ENCODE peak calls at places on chromosomes 4 and X, in ten cellular contexts. T is sigmoid colon, I is HepG2, H is HCT116, A is HL-60, R is K562, O is vagina, Z is spleen, M is H1, D is transverse colon. L is an unnamed sample.

GRCh38 chr4:115433501-115433900 is 320.1 kb upstream of the NDST4 start:
- DNase-seq in T (no peak), H (no peak), A (no peak), I (no peak), Z (no peak), O (no peak), R (no peak), D (no peak), M (no peak), L (no peak)

GRCh38 chr4:145179201-145179860 is 1.1 kb downstream of the OTUD4 start:
- DNase-seq in O (no peak), H (peak), R (peak), T (peak), A (peak), D (peak), I (peak), Z (peak), M (no peak), L (peak)

GRCh38 chr4:98484031-98484430 is 174.4 kb downstream of the TSPAN5 start:
- DNase-seq in R (no peak), Z (no peak), H (no peak), A (no peak), D (no peak), O (no peak), I (no peak), T (no peak), M (no peak), L (no peak)

GRCh38 chr4:2962099-2962455 is 1.1 kb downstream of the NOP14 start:
- DNase-seq in R (no peak), M (no peak), A (no peak), O (peak), T (no peak), Z (peak), I (no peak), D (no peak), H (no peak), L (no peak)

GRCh38 chrX:138378876-138379275 is 332.6 kb downstream of the FGF13 start:
- DNase-seq in T (no peak), R (no peak), Z (no peak), D (no peak), M (no peak), A (no peak), H (no peak), I (no peak), O (no peak), L (no peak)

GRCh38 chr4:185656467-185656890 is 121.2 kb upstream of the PDLIM3 start:
- DNase-seq in A (no peak), O (no peak), Z (no peak), I (no peak), R (no peak), D (peak), H (no peak), M (peak), T (peak), L (peak)

GRCh38 chrX:103464071-103464773 is 55.1 kb downstream of the RAB40A start:
- DNase-seq in Z (no peak), A (no peak), D (peak), O (no peak), R (peak), I (peak), M (no peak), H (peak), T (no peak), L (no peak)

GRCh38 chr4:3365326-3365725 is 72.5 kb downstream of the RGS12 start:
- DNase-seq in D (no peak), R (no peak), H (no peak), T (peak), I (no peak), A (no peak), O (peak), M (no peak), Z (no peak), L (no peak)

GRCh38 chrX:115561605-115562491 is 874 bp downstream of the PLS3 start:
- DNase-seq in D (peak), A (no peak), I (peak), T (peak), Z (no peak), H (no peak), O (peak), R (no peak), M (no peak), L (peak)

GRCh38 chrX:276588-277171 is 4.5 kb upstream of the PLCXD1 start:
- DNase-seq in O (no peak), A (no peak), I (no peak), T (peak), M (no peak), Z (peak), H (no peak), D (peak), R (peak), L (peak)

GRCh38 chrX:112851806-112852205 is 11.2 kb upstream of the AMOT start:
- DNase-seq in O (no peak), A (no peak), M (no peak), H (no peak), R (no peak), T (no peak), I (no peak), Z (no peak), D (no peak), L (no peak)

GRCh38 chr4:158236304-158237030 is 26.2 kb downstream of the TMEM144 start:
- DNase-seq in O (no peak), Z (no peak), D (no peak), H (no peak), T (no peak), I (no peak), R (no peak), A (no peak), M (no peak), L (no peak)

GRCh38 chr4:41119867-41120295 is 94.5 kb downstream of the APBB2 start:
- DNase-seq in D (no peak), I (no peak), H (no peak), O (no peak), A (no peak), R (no peak), T (no peak), M (no peak), Z (no peak), L (no peak)

GRCh38 chrX:46704767-46705386 is 54.0 kb downstream of the SLC9A7 start:
- DNase-seq in I (no peak), D (no peak), H (no peak), Z (no peak), M (no peak), T (no peak), A (no peak), R (no peak), O (no peak), L (no peak)

GRCh38 chr4:110501826-110502225 is 25.9 kb downstream of the ENPEP start:
- DNase-seq in H (no peak), O (no peak), R (no peak), T (no peak), D (no peak), M (no peak), A (no peak), Z (no peak), I (no peak), L (no peak)

GRCh38 chrX:134377537-134377936 is 82.4 kb upstream of the HPRT1 start:
- DNase-seq in O (no peak), M (no peak), D (no peak), Z (no peak), I (peak), A (no peak), R (no peak), T (no peak), H (no peak), L (no peak)

GRCh38 chr4:124334119-124334518 is 378.4 kb downstream of the ANKRD50 start:
- DNase-seq in M (peak), T (no peak), R (peak), A (no peak), O (no peak), D (no peak), H (peak), I (peak), Z (no peak), L (no peak)

GRCh38 chr4:176309046-176309445 is 10.7 kb upstream of the SPCS3 start:
- DNase-seq in I (no peak), M (no peak), T (no peak), Z (no peak), H (no peak), O (no peak), D (peak), R (no peak), A (no peak), L (no peak)

GRCh38 chr4:185955817-185956542 is 113.0 kb upstream of the TLR3 start:
- DNase-seq in O (no peak), A (no peak), R (no peak), Z (no peak), I (no peak), M (no peak), D (no peak), H (no peak), T (no peak), L (no peak)

GRCh38 chr4:5710065-5710961 is 688 bp upstream of the EVC start:
- DNase-seq in I (peak), Z (no peak), D (no peak), H (no peak), A (no peak), T (no peak), O (no peak), M (no peak), R (no peak), L (no peak)

GRCh38 chrX:69232945-69233344 is 67.7 kb upstream of the PJA1 start:
- DNase-seq in A (no peak), T (no peak), I (no peak), M (no peak), D (no peak), R (no peak), H (no peak), O (no peak), Z (no peak), L (no peak)

GRCh38 chrX:44244008-44244407 is 99.5 kb downstream of the EFHC2 start:
- DNase-seq in R (no peak), T (no peak), D (no peak), O (no peak), M (no peak), H (peak), Z (no peak), I (no peak), A (no peak), L (no peak)

GRCh38 chrX:22081475-22082092 is 49.5 kb downstream of the PHEX start:
- DNase-seq in R (peak), Z (peak), A (no peak), H (peak), I (peak), O (no peak), M (peak), T (peak), D (peak), L (peak)

GRCh38 chr4:100591156-100591876 is 73.5 kb upstream of the EMCN start:
- DNase-seq in O (no peak), Z (no peak), T (peak), R (no peak), M (no peak), H (no peak), A (no peak), D (no peak), I (no peak), L (peak)

GRCh38 chrX:101108293-101108692 is 10.3 kb downstream of the CENPI start:
- DNase-seq in R (no peak), T (no peak), O (no peak), Z (no peak), M (no peak), A (no peak), H (no peak), I (no peak), D (no peak), L (no peak)

GRCh38 chrX:69070949-69071650 is 94.2 kb downstream of the PJA1 start:
- DNase-seq in A (no peak), Z (peak), R (no peak), M (no peak), I (no peak), D (peak), O (no peak), T (peak), H (no peak), L (no peak)

GRCh38 chr4:37595875-37596402 is 90.2 kb downstream of the RELL1 start:
- DNase-seq in O (no peak), I (no peak), H (no peak), T (no peak), Z (no peak), A (no peak), R (no peak), M (no peak), D (no peak), L (no peak)

GRCh38 chr4:103853627-103854026 is 133.8 kb upstream of the TACR3 start:
- DNase-seq in D (no peak), O (no peak), M (no peak), T (no peak), H (no peak), I (no peak), R (no peak), Z (no peak), A (no peak), L (no peak)

GRCh38 chr4:128844931-128845330 is 35.4 kb downstream of the JADE1 start:
- DNase-seq in M (no peak), Z (no peak), A (no peak), O (no peak), D (no peak), I (peak), T (no peak), R (no peak), H (no peak), L (peak)

GRCh38 chrX:134998246-134998645 is 7.5 kb downstream of the SMIM10 start:
- DNase-seq in D (no peak), R (no peak), A (no peak), T (no peak), I (no peak), Z (no peak), H (no peak), M (no peak), O (no peak), L (no peak)

GRCh38 chrX:15751160-15751819 is 13.2 kb downstream of the CA5B start:
- DNase-seq in D (no peak), H (no peak), R (no peak), O (no peak), T (no peak), A (no peak), M (no peak), I (no peak), Z (no peak), L (no peak)

GRCh38 chr4:22474636-22475310 is 41.1 kb downstream of the ADGRA3 start:
- DNase-seq in D (no peak), I (peak), T (no peak), A (no peak), O (no peak), H (peak), M (no peak), Z (no peak), R (no peak), L (no peak)

GRCh38 chr4:140071806-140072205 is 82.2 kb downstream of the MAML3 start:
- DNase-seq in A (peak), R (no peak), D (peak), H (no peak), T (no peak), I (no peak), M (no peak), Z (no peak), O (no peak), L (no peak)

GRCh38 chrX:13197961-13198761 is 121.7 kb downstream of the ATXN3L start:
- DNase-seq in R (no peak), I (no peak), M (peak), D (no peak), T (no peak), Z (no peak), A (no peak), O (no peak), H (no peak), L (no peak)

GRCh38 chrX:43741843-43742573 is 85.9 kb downstream of the MAOA start:
- DNase-seq in Z (no peak), R (no peak), I (no peak), M (no peak), O (no peak), T (no peak), H (no peak), D (no peak), A (no peak), L (no peak)

GRCh38 chr4:107823870-107824366 is 814 bp upstream of the SGMS2 start:
- DNase-seq in A (no peak), D (no peak), T (no peak), H (peak), I (no peak), R (no peak), M (peak), Z (no peak), O (no peak), L (no peak)

GRCh38 chr4:107825072-107825789 is 499 bp downstream of the SGMS2 start:
- DNase-seq in O (no peak), Z (no peak), T (peak), H (no peak), D (peak), R (no peak), A (no peak), M (no peak), I (no peak), L (peak)

GRCh38 chr4:107826427-107826980 is 1.8 kb downstream of the SGMS2 start:
- DNase-seq in Z (no peak), R (no peak), D (peak), A (no peak), T (no peak), H (no peak), O (no peak), I (no peak), M (no peak), L (no peak)

GRCh38 chr4:107828315-107828714 is 3.6 kb downstream of the SGMS2 start:
- DNase-seq in I (no peak), A (no peak), T (no peak), M (no peak), Z (no peak), R (no peak), H (no peak), D (no peak), O (no peak), L (no peak)

DNA sequence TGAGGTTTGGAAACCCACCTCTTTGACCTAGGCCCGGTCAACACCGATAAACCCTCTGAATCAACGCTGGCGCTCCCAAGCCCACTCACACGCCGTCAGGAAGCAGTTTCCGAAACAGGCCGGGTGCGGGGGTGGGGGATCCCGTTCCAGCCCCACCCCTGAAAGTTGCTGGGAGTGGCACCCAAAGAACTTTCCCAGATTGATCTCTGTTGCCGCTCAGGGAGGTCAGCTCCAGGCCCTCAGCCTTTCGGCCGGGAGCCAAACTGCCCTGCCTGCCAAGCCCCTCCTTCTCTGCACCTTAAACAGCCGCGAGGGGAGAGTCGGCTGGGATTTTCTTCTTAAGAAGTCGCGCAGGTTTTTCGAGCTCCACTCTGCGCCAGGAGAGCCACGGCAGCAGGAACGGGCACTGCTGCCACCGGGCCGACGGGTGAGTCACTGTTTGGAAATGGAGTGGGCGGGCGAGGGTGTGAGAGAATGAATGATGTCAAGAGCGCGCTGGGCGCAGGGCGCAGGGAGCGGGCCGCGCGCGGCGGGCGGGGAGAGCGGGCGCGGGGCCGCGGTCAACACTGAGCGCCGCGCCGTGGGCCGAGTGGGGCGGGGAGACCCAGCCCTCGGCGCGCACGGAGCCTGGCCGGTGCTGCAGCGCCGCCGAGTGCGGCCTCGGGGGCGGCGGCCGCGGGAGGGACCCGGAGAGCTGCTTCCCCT is at the start of gene SGMS2:
- DNase-seq in O (peak), A (peak), M (no peak), H (peak), I (peak), D (peak), R (peak), T (peak), Z (peak), L (peak)
- TF ChIP-seq POLR2AphosphoS5 in O (peak), A (peak), M (no peak), H (peak), I (no peak), D (peak), R (no peak), T (peak), Z (peak), L (peak)

GRCh38 chr4:36067116-36067515 is 177.2 kb downstream of the ARAP2 start:
- DNase-seq in R (no peak), D (no peak), Z (no peak), T (no peak), H (no peak), I (no peak), O (no peak), A (no peak), M (no peak), L (no peak)

GRCh38 chr4:36065274-36065871 is 178.9 kb downstream of the ARAP2 start:
- DNase-seq in A (no peak), Z (no peak), T (no peak), H (no peak), O (no peak), M (no peak), R (no peak), I (no peak), D (no peak), L (no peak)

DNA sequence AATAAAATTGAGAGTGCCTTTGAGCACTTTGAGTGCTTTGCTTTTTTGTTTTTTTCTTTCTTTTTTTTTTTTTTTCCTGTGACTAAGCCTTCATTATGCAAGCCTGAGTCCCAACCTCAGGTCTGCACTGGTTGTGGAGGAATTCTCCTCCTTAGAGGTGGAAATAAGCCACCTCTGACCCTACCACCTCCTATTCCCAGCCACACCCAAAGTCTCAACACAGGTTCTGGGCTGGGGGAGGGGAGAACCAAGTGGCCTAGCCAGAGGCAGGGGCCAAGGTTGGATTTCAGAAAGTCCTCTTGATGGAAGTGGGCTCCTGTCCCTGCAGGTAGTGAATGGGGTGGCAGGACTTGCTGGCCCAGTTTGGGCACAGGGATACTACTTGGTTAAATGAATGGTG is 180.2 kb downstream of the ARAP2 start:
- DNase-seq in I (no peak), H (no peak), Z (no peak), D (no peak), O (no peak), M (no peak), R (no peak), T (no peak), A (no peak), L (no peak)
- H3K4me3 ChIP-seq in I (no peak), H (no peak), Z (no peak), D (no peak), O (no peak), M (no peak), R (no peak), T (no peak), A (no peak), L (no peak)

GRCh38 chr4:122700178-122700725 is 32.3 kb upstream of the BBS12 start:
- DNase-seq in A (no peak), O (no peak), T (peak), H (peak), R (peak), I (peak), M (no peak), Z (no peak), D (peak), L (no peak)
- TF ChIP-seq POLR2AphosphoS5 in A (no peak), O (no peak), T (peak), H (no peak), R (peak), I (no peak), M (no peak), Z (peak), D (no peak), L (no peak)

DNA sequence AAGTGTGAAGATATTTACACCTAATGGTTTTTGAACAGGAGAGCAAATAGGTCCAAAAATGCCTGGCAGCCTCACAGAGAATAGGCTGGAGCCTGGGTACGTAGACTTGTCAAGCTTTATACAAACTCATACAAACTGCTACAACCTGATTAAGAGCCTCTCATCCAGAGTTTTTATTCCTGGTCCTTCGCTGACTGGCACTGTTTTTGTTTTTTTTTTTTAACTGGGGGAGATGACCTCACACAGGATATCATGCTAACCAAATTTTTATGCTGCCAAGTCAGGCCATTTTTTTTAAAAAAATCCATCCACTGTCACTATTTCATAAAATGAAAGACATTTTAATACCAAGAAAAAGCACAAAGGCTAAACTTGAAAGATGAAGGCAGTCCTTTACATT is 1.9 kb downstream of the FAM114A1 start:
- DNase-seq in R (no peak), H (no peak), I (no peak), T (no peak), D (no peak), A (no peak), O (no peak), Z (no peak), M (no peak), L (no peak)
- H3K4me3 ChIP-seq in R (no peak), H (no peak), I (peak), T (peak), D (no peak), A (no peak), O (peak), Z (no peak), M (no peak), L (peak)

GRCh38 chr4:150005537-150005936 is 72.7 kb upstream of the DCLK2 start:
- DNase-seq in D (no peak), T (no peak), A (no peak), H (no peak), R (no peak), I (no peak), Z (no peak), M (no peak), O (no peak), L (no peak)

GRCh38 chr4:150001815-150002214 is 76.4 kb upstream of the DCLK2 start:
- DNase-seq in I (no peak), D (no peak), A (no peak), Z (no peak), O (no peak), M (no peak), R (no peak), T (no peak), H (no peak), L (no peak)

GRCh38 chr4:150006197-150006596 is 72.0 kb upstream of the DCLK2 start:
- DNase-seq in O (no peak), D (no peak), I (no peak), Z (no peak), H (no peak), A (no peak), T (no peak), M (no peak), R (no peak), L (no peak)

GRCh38 chr4:150002561-150002960 is 75.7 kb upstream of the DCLK2 start:
- DNase-seq in A (no peak), I (no peak), T (no peak), M (no peak), R (no peak), H (no peak), D (no peak), O (no peak), Z (no peak), L (no peak)

GRCh38 chr4:150004481-150004880 is 73.8 kb upstream of the DCLK2 start:
- DNase-seq in T (no peak), Z (no peak), H (no peak), I (no peak), D (no peak), R (no peak), A (no peak), O (no peak), M (no peak), L (no peak)
- TF ChIP-seq POLR2AphosphoS5 in T (peak), Z (no peak), H (no peak), I (no peak), D (peak), R (no peak), A (no peak), O (no peak), M (no peak), L (no peak)

L was measured in stomach.